ENCODE peak calls at places on chromosome X, in seven cellular contexts. P is endodermal cell, J is fibroblast of pulmonary artery, B is heart right ventricle, O is lung, H is cardiac muscle cell, V is fibroblast of mammary gland. E is an unnamed sample.

GRCh38 chrX:13691845-13692334 is 3.0 kb downstream of the RAB9A start:
- DNase-seq in J (no peak), O (no peak), V (peak), H (no peak), B (no peak), P (no peak), E (no peak)

GRCh38 chrX:2351999-2352995 is 148.5 kb downstream of the DHRSX start:
- DNase-seq in P (peak), H (no peak), B (no peak), J (peak), V (peak), O (no peak), E (peak)

GRCh38 chrX:386239-386767 is 404 bp downstream of the PPP2R3B start:
- DNase-seq in B (no peak), O (no peak), H (no peak), J (no peak), V (no peak), P (peak), E (no peak)

GRCh38 chrX:6465731-6466130 is 69.2 kb downstream of the VCX3A start:
- DNase-seq in H (no peak), B (no peak), J (no peak), P (no peak), O (no peak), V (no peak), E (no peak)

GRCh38 chrX:154459843-154460242 is 1.8 kb downstream of the PLXNA3 start:
- DNase-seq in V (no peak), B (no peak), H (no peak), P (no peak), O (no peak), J (no peak), E (no peak)

GRCh38 chrX:112877771-112878173 is 37.1 kb upstream of the AMOT start:
- DNase-seq in V (no peak), P (no peak), J (no peak), H (no peak), B (no peak), O (no peak), E (no peak)

GRCh38 chrX:23782455-23782854 is 518 bp upstream of the SAT1 start:
- DNase-seq in V (peak), H (no peak), B (no peak), P (no peak), O (no peak), J (peak), E (no peak)

GRCh38 chrX:2626750-2627149 is 64.3 kb upstream of the CD99 start:
- DNase-seq in O (no peak), H (no peak), V (no peak), J (no peak), P (no peak), B (no peak), E (no peak)

GRCh38 chrX:49291615-49292337 is 11.7 kb upstream of the GAGE10 start:
- DNase-seq in O (peak), V (peak), P (peak), J (peak), B (peak), H (peak), E (no peak)

GRCh38 chrX:84336646-84337045 is 148.6 kb upstream of the RPS6KA6 start:
- DNase-seq in P (no peak), V (no peak), O (no peak), B (no peak), J (peak), H (no peak), E (no peak)

GRCh38 chrX:47683171-47684145 is 24.5 kb upstream of the UXT start:
- DNase-seq in O (no peak), H (no peak), P (no peak), V (peak), J (no peak), B (no peak), E (no peak)

GRCh38 chrX:57156397-57157049 is 19.3 kb upstream of the SPIN2A start:
- DNase-seq in O (no peak), H (peak), V (peak), P (peak), J (peak), B (peak), E (no peak)

GRCh38 chrX:72180539-72180938 is 1.0 kb upstream of the PIN4 start:
- DNase-seq in H (no peak), P (no peak), B (no peak), V (no peak), J (no peak), O (no peak), E (no peak)

GRCh38 chrX:12771445-12772069 is 19.7 kb upstream of the PRPS2 start:
- DNase-seq in H (peak), V (peak), O (peak), P (peak), J (peak), B (peak), E (no peak)

GRCh38 chrX:27890611-27891010 is 82.8 kb downstream of the MAGEB10 start:
- DNase-seq in B (no peak), H (no peak), V (peak), P (no peak), O (no peak), J (peak), E (no peak)

GRCh38 chrX:111511477-111511876 is at the start of gene SERTM2:
- DNase-seq in J (peak), B (no peak), H (peak), P (peak), V (peak), O (no peak), E (no peak)

GRCh38 chrX:54411732-54412131 is 28.5 kb upstream of the TSR2 start:
- DNase-seq in V (no peak), B (no peak), J (no peak), H (no peak), P (no peak), O (no peak), E (no peak)

DNA sequence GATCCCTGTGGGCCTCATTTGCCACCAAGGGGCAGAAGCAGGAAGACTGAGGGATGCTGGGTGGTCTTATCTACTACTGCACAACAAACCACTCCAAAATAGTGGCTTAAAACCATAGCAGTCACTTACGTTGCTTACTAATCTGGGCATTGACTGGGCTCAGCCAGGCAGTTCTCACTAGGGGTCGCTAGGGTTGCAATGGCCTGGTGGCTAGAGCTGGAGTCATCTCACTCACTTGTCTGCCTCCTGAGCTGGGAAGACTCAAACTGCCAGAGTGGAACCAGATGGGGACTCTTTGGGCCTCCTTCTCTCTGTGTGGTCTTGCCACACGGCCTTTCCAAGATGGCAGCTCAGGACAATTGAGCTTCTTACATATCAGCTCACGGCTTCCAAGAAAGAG is 216.3 kb upstream of the BCOR start:
- DNase-seq in H (peak), B (no peak), J (no peak), V (no peak), O (no peak), P (peak), E (no peak)
- TF ChIP-seq CTCF in H (peak), B (no peak), J (no peak), V (no peak), O (no peak), P (peak), E (no peak)

DNA sequence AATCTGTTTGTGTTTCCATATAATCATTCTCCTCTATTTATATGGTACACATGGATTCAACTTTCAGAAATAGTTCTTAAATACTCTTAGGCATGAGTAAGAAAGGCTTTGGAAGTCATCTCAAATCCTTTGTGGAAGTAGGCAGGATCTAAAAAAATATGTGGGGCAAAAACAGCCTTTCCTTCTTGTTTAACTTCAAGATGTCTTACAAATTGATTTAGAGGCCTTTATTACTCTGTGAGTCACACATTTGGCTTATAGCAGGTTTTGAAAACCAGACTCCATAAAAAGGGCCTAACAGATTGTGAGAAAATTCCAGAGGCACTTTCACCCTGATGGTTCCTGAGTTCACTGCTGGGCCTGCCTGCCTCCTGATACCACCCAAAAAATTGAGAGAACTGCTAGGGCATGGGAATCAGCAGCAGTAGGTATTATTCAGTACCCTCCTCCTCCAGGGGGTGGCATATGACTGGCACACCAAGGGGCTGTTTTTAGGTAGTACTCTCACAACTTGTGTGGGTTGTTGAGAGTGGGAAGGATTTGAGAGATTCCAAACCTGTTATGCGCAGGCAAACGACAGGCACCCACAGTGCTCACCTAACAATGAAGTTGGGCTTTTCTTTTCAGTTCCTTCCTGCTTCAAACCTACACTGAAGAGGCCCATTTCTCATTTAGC is 162.7 kb upstream of the MBNL3 start:
- DNase-seq in V (peak), B (no peak), H (no peak), O (no peak), J (no peak), P (peak), E (no peak)
- TF ChIP-seq CTCF in V (peak), B (no peak), H (no peak), O (no peak), J (no peak), P (peak), E (no peak)

DNA sequence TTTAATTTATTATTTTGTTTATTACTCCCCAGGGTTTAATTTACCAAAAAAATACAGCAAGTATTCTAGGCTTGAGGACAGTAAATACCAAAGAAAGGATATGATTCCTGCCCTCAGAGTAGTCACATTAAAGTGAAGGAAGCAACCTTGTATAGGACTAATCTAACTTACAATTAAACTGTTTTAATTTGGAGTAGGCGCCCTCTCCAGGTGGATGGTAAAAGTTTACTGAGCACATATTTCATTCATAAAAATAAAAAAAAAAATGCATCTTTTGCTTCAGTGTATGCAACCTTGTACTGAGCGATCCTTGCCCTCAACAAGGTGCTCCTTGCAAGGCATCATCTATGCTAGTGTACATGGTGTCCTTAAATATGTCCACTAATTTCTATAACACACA is 72.0 kb upstream of the MAGEB16 start:
- DNase-seq in H (peak), J (peak), O (no peak), B (no peak), V (peak), P (no peak), E (no peak)
- TF ChIP-seq CTCF in H (peak), J (peak), O (no peak), B (no peak), V (peak), P (peak), E (peak)

GRCh38 chrX:18899796-18900380 is 84.0 kb downstream of the PHKA2 start:
- DNase-seq in B (no peak), H (no peak), O (no peak), P (peak), J (peak), V (peak), E (no peak)
- TF ChIP-seq CTCF in B (peak), H (peak), O (no peak), P (peak), J (peak), V (peak), E (peak)

GRCh38 chrX:42290608-42291007 is 367.3 kb upstream of the CASK start:
- DNase-seq in H (no peak), B (no peak), J (peak), V (peak), O (no peak), P (peak), E (no peak)
- TF ChIP-seq CTCF in H (no peak), B (no peak), J (peak), V (peak), O (no peak), P (peak), E (no peak)

GRCh38 chrX:106039920-106040319 is 1.4 kb upstream of the SERPINA7 start:
- DNase-seq in O (no peak), P (peak), V (peak), J (peak), B (no peak), H (peak), E (no peak)
- TF ChIP-seq CTCF in O (no peak), P (peak), V (peak), J (peak), B (peak), H (peak), E (no peak)

DNA sequence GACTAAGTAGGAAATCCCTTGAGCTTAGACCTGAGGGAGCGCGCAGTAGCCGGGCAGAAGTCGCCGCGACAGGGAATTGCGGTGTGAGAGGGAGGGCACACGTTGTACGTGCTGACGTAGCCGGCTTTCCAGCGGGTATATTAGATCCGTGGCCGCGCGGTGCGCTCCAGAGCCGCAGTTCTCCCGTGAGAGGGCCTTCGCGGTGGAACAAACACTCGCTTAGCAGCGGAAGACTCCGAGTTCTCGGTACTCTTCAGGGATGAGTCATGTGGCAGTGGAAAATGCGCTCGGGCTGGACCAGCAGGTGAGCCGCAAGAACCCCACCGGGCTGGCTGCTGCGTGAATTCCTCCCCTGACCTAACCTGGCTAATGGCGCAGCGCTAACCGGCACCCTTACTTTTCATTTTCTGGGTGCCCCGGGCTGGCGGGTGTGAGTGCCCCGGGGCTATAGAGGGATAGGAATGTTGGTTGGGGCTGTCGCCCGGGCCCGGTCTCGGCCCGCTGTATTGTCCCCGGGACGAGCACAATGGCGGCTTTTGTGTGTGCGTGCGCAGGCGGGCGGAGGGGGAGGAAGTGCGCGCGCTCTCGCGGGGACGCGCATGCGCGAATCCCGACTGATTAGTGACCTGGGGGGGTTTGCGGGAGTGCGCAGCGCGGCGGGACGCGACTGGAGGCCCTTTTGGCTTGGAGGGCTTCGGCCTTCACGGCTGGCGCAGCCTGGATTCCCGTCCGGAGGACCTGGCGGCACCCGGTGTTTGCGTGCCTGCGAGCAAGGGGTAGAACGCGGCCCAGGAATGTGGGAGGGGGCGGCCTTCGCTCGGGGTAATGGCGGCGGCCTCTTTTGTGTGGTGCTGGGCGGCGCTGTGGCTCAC is at the start of gene DDX3X:
- DNase-seq in B (peak), O (peak), V (peak), J (peak), P (peak), H (peak), E (peak)
- TF ChIP-seq CTCF in B (peak), O (peak), V (peak), J (peak), P (no peak), H (no peak), E (peak)

DNA sequence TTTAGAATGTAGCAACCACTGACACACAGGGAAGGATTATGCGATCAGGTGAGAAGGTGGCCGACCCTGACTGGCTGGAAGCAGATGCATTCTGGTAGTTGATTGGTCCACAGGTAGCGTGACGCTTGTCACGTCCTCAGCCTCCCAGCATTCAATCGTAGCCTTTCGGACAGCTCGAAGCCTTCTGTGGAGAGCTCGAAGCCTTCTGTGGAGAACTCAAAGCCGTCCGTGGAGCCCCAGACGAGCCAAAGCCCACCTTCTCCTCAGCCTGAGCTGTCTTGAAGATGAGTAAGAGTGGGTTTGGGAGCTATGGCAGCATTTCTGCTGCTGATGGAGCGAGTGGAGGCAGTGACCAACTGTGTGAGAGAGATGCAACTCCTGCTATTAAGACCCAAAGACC is 319 bp downstream of the RPA4 start:
- DNase-seq in V (no peak), B (no peak), J (no peak), P (no peak), H (no peak), O (no peak), E (no peak)
- TF ChIP-seq CTCF in V (no peak), B (no peak), J (no peak), P (no peak), H (no peak), O (no peak), E (no peak)

GRCh38 chrX:50978920-50979660 is 68.6 kb downstream of the BMP15 start:
- DNase-seq in V (no peak), H (no peak), J (no peak), B (no peak), O (no peak), P (peak), E (no peak)
- TF ChIP-seq CTCF in V (peak), H (no peak), J (no peak), B (no peak), O (no peak), P (peak), E (no peak)

E was measured in AG09319.